ENCODE peak calls at places on chromosomes 12 and 14, in four cellular contexts. L, O, X and I are unnamed samples.

GRCh38 chr12:121159467-121160307 is 27.0 kb downstream of the P2RX7 start:
- DNase-seq in L (no peak), O (no peak), X (no peak), I (no peak)

GRCh38 chr12:23004473-23005020 is 379.6 kb downstream of the ETNK1 start:
- DNase-seq in O (no peak), X (no peak), L (no peak), I (no peak)

GRCh38 chr14:71235865-71236264 is 328.6 kb downstream of the PCNX1 start:
- DNase-seq in L (no peak), X (no peak), O (peak; percentile 53), I (no peak)

GRCh38 chr12:120399531-120399930 is 30.6 kb upstream of the MSI1 start:
- DNase-seq in X (no peak), L (no peak), O (no peak), I (no peak)

GRCh38 chr12:116067892-116068291 is 209.6 kb downstream of the MED13L start:
- DNase-seq in X (no peak), O (no peak), L (no peak), I (no peak)

GRCh38 chr12:111664961-111665865 is 20.5 kb downstream of the BRAP start:
- DNase-seq in X (no peak), O (no peak), L (no peak), I (no peak)

GRCh38 chr14:53538316-53538851 is 385.3 kb upstream of the DDHD1 start:
- DNase-seq in O (no peak), L (no peak), X (no peak), I (no peak)

GRCh38 chr14:97311411-97311810 is 514.2 kb downstream of the VRK1 start:
- DNase-seq in X (no peak), L (no peak), O (no peak), I (peak; percentile 39)

GRCh38 chr12:49720214-49720613 is 13.0 kb upstream of the FMNL3 start:
- DNase-seq in X (no peak), L (no peak), O (no peak), I (no peak)

GRCh38 chr14:37623552-37623951 is 28.1 kb downstream of the TTC6 start:
- DNase-seq in X (no peak), O (peak; percentile 26), L (no peak), I (no peak)

GRCh38 chr14:92173668-92174067 is 51.9 kb downstream of the CPSF2 start:
- DNase-seq in X (no peak), O (no peak), L (no peak), I (no peak)

GRCh38 chr14:88346048-88346639 is 23.1 kb upstream of the KCNK10 start:
- DNase-seq in X (no peak), O (no peak), L (no peak), I (no peak)

GRCh38 chr14:30601579-30601916 is 20.6 kb upstream of the SCFD1 start:
- DNase-seq in X (no peak), L (peak; percentile 60), O (no peak), I (no peak)

GRCh38 chr14:53295985-53296582 is 143.0 kb upstream of the DDHD1 start:
- DNase-seq in X (no peak), L (peak; percentile 59), O (no peak), I (no peak)

GRCh38 chr14:89767861-89768268 is 186.7 kb downstream of the EFCAB11 start:
- DNase-seq in X (no peak), O (peak; percentile 21), L (peak; percentile 62), I (no peak)

GRCh38 chr12:26319511-26319910 is 124.1 kb downstream of the SSPN start:
- DNase-seq in X (no peak), O (peak; percentile 81), L (no peak), I (no peak)

GRCh38 chr14:94685166-94685581 is 73.0 kb downstream of the SERPINA3 start:
- DNase-seq in X (no peak), O (no peak), L (no peak), I (no peak)

GRCh38 chr12:46084666-46085631 is 94.6 kb upstream of the SCAF11 start:
- DNase-seq in L (no peak), O (no peak), X (no peak), I (no peak)

GRCh38 chr12:31324845-31325523 is 966 bp downstream of the SINHCAF start:
- DNase-seq in X (no peak), L (no peak), O (peak; percentile 53), I (peak; percentile 93)

GRCh38 chr12:2092890-2093289 is 40.1 kb downstream of the CACNA1C start:
- DNase-seq in X (no peak), L (no peak), O (no peak), I (no peak)

GRCh38 chr12:47773858-47774580 is 981 bp downstream of the SLC48A1 start:
- DNase-seq in O (no peak), X (no peak), L (no peak), I (no peak)

GRCh38 chr14:51014625-51015024 is 70.3 kb upstream of the PYGL start:
- DNase-seq in X (no peak), L (no peak), O (no peak), I (no peak)

GRCh38 chr12:131105351-131105735 is 151.6 kb downstream of the ADGRD1 start:
- DNase-seq in L (no peak), X (no peak), O (no peak), I (no peak)

GRCh38 chr12:14696265-14696741 is at the start of gene GUCY2C:
- DNase-seq in L (no peak), O (no peak), X (no peak), I (no peak)